ENCODE peak calls at places on chromosomes 12 and 14, in ten cellular contexts. B is lower leg skin; C is pancreas; N is progenitor cell of endocrine pancreas; V is HL-60; G is upper lobe of right lung; Q is psoas muscle; X is AG09309; Y is CD8-positive, alpha-beta T cell; U is stomach. P is an unnamed sample.

GRCh38 chr12:104357431-104357952 is 54.0 kb downstream of the EID3 start:
- DNase-seq in G (peak), Q (no peak), Y (no peak), U (no peak), C (no peak), V (no peak), X (no peak), N (no peak), B (peak), P (no peak)

GRCh38 chr12:65741662-65742480 is 82.4 kb upstream of the HMGA2 start:
- DNase-seq in Y (no peak), N (peak), Q (no peak), G (no peak), V (no peak), U (no peak), C (no peak), B (no peak), X (no peak), P (peak)

GRCh38 chr12:65885312-65885711 is 61.0 kb downstream of the HMGA2 start:
- DNase-seq in V (no peak), G (no peak), C (no peak), N (no peak), X (no peak), B (no peak), U (no peak), Q (no peak), Y (no peak), P (no peak)

GRCh38 chr14:87628129-87628528 is 364.9 kb downstream of the GALC start:
- DNase-seq in Y (no peak), B (no peak), U (no peak), X (no peak), N (no peak), V (no peak), Q (no peak), G (no peak), C (no peak), P (no peak)

GRCh38 chr12:2683283-2684025 is 111.3 kb upstream of the FKBP4 start:
- DNase-seq in U (no peak), V (no peak), Y (no peak), B (peak), N (no peak), G (no peak), X (no peak), C (no peak), Q (no peak), P (peak)

GRCh38 chr12:94710933-94711332 is 60.6 kb upstream of the TMCC3 start:
- DNase-seq in Y (no peak), G (no peak), B (no peak), Q (no peak), X (no peak), C (no peak), N (no peak), U (no peak), V (peak), P (no peak)

GRCh38 chr12:131142891-131143637 is 189.4 kb downstream of the ADGRD1 start:
- DNase-seq in Y (no peak), G (no peak), Q (no peak), C (no peak), V (no peak), N (no peak), B (peak), X (no peak), U (no peak), P (no peak)

GRCh38 chr12:58341791-58342190 is 400.4 kb downstream of the ATP23 start:
- DNase-seq in Q (no peak), C (no peak), V (no peak), B (no peak), Y (no peak), X (no peak), U (no peak), G (no peak), N (no peak), P (no peak)

GRCh38 chr14:72929316-72930080 is 3.2 kb downstream of the DCAF4 start:
- DNase-seq in Q (no peak), X (no peak), V (no peak), Y (no peak), G (no peak), C (no peak), U (no peak), B (peak), N (no peak), P (no peak)

GRCh38 chr12:62866451-62867082 is 68.4 kb downstream of the PPM1H start:
- DNase-seq in G (no peak), C (no peak), Y (no peak), B (no peak), U (no peak), V (no peak), N (no peak), X (peak), Q (no peak), P (no peak)

GRCh38 chr12:78501825-78502224 is 362.7 kb upstream of the SYT1 start:
- DNase-seq in B (no peak), X (no peak), V (no peak), N (no peak), U (no peak), C (no peak), Y (no peak), Q (no peak), G (no peak), P (no peak)

GRCh38 chr12:57236925-57237652 is 7.6 kb downstream of the SHMT2 start:
- DNase-seq in B (no peak), N (no peak), C (no peak), V (no peak), X (no peak), Q (peak), G (no peak), U (no peak), Y (no peak), P (no peak)

GRCh38 chr14:86802726-86803125 is 1190.3 kb downstream of the GALC start:
- DNase-seq in Y (no peak), C (no peak), U (no peak), X (no peak), Q (no peak), N (no peak), G (no peak), V (no peak), B (no peak), P (no peak)

GRCh38 chr14:96081767-96082400 is 42.7 kb downstream of the C14orf132 start:
- DNase-seq in C (no peak), V (no peak), U (no peak), Y (no peak), Q (no peak), X (no peak), G (no peak), N (no peak), B (no peak), P (no peak)

GRCh38 chr12:25866586-25867378 is 91.7 kb upstream of the RASSF8 start:
- DNase-seq in G (no peak), V (no peak), C (no peak), Y (no peak), U (no peak), N (no peak), X (peak), Q (no peak), B (no peak), P (no peak)

GRCh38 chr14:77212933-77213656 is 31.5 kb downstream of the TMEM63C start:
- DNase-seq in X (no peak), Y (no peak), C (peak), U (peak), N (peak), G (peak), V (peak), B (no peak), Q (no peak), P (peak)

GRCh38 chr14:104146651-104147345 is 8.4 kb downstream of the KIF26A start:
- DNase-seq in N (no peak), V (no peak), B (no peak), Q (peak), U (no peak), G (peak), Y (no peak), X (no peak), C (no peak), P (no peak)

GRCh38 chr14:54023027-54023426 is 66.4 kb upstream of the BMP4 start:
- DNase-seq in N (no peak), V (no peak), Q (no peak), G (no peak), C (no peak), X (no peak), Y (no peak), U (no peak), B (no peak), P (no peak)

GRCh38 chr14:54026671-54027070 is 70.0 kb upstream of the BMP4 start:
- DNase-seq in B (no peak), N (no peak), Q (no peak), G (no peak), U (no peak), V (no peak), X (peak), Y (no peak), C (no peak), P (no peak)

DNA sequence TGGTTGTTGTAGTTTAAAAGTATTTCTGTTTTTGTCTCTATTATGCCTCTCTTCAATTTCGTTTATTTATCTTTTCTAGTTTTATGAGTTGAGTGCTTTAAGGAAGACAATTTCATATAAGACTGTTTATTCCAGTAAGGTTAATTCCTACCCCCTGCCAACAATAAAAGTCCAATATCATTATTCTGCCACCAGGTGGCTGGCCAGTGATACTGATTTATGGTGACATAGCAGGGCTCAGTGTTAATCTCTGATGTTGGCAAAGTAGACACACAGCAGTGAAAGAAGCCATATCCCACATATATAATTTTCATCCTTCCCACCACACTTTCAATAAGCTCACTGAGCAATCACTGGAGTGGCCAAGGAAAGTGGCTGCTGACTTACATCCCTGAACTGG is 69.0 kb upstream of the BMP4 start:
- DNase-seq in N (no peak), C (no peak), Y (no peak), V (no peak), B (no peak), X (peak), Q (no peak), G (no peak), U (no peak), P (no peak)
- TF ChIP-seq CTCF in N (peak), C (no peak), Y (no peak), V (no peak), B (no peak), X (peak), Q (no peak), G (peak), U (peak), P (peak)

GRCh38 chr12:124044021-124044420 is 71.0 kb downstream of the ZNF664 start:
- DNase-seq in U (no peak), V (no peak), N (no peak), Y (no peak), Q (no peak), C (no peak), G (no peak), X (no peak), B (no peak), P (no peak)
- TF ChIP-seq CTCF in U (no peak), V (no peak), N (no peak), Y (no peak), Q (no peak), C (no peak), G (no peak), X (no peak), B (no peak), P (no peak)

GRCh38 chr12:54025507-54026393 is 2.5 kb upstream of the HOXC6 start:
- DNase-seq in V (no peak), X (no peak), B (no peak), G (no peak), C (no peak), U (no peak), Y (no peak), Q (no peak), N (no peak), P (no peak)
- TF ChIP-seq CTCF in V (no peak), X (no peak), B (no peak), G (no peak), C (no peak), U (no peak), Y (no peak), Q (no peak), N (no peak), P (no peak)

GRCh38 chr12:113358381-113359132 is at the start of gene PLBD2:
- DNase-seq in Y (peak), Q (peak), C (peak), B (peak), X (peak), U (peak), V (peak), G (peak), N (peak), P (peak)
- TF ChIP-seq CTCF in Y (no peak), Q (no peak), C (no peak), B (no peak), X (no peak), U (no peak), V (no peak), G (no peak), N (peak), P (no peak)

GRCh38 chr12:48952691-48953090 is 4.6 kb downstream of the ARF3 start:
- DNase-seq in V (no peak), G (no peak), U (no peak), B (no peak), C (no peak), Y (no peak), Q (no peak), N (no peak), X (no peak), P (no peak)
- TF ChIP-seq CTCF in V (no peak), G (no peak), U (no peak), B (no peak), C (no peak), Y (no peak), Q (no peak), N (no peak), X (no peak), P (no peak)

GRCh38 chr12:10708862-10709261 is 14.3 kb downstream of the YBX3 start:
- DNase-seq in V (no peak), U (no peak), N (no peak), C (no peak), X (no peak), G (no peak), Y (no peak), Q (no peak), B (no peak), P (no peak)
- TF ChIP-seq CTCF in V (no peak), U (no peak), N (no peak), C (no peak), X (no peak), G (no peak), Y (no peak), Q (no peak), B (no peak), P (no peak)

GRCh38 chr14:36525746-36526099 is 5.7 kb upstream of the NKX2-1 start:
- DNase-seq in G (no peak), Q (no peak), V (no peak), N (no peak), U (no peak), Y (no peak), C (no peak), B (no peak), X (no peak), P (no peak)

GRCh38 chr14:36522347-36522971 is 2.4 kb upstream of the NKX2-1 start:
- DNase-seq in Q (no peak), U (no peak), B (no peak), G (peak), Y (no peak), C (no peak), N (no peak), V (no peak), X (no peak), P (no peak)

GRCh38 chr14:36524874-36525745 is 5.1 kb upstream of the NKX2-1 start:
- DNase-seq in X (no peak), C (no peak), V (no peak), Q (no peak), B (no peak), G (peak), Y (no peak), U (no peak), N (peak), P (peak)

GRCh38 chr14:36522972-36523685 is 3.1 kb upstream of the NKX2-1 start:
- DNase-seq in U (no peak), Q (no peak), G (no peak), C (no peak), X (no peak), V (no peak), B (no peak), Y (no peak), N (no peak), P (no peak)

DNA sequence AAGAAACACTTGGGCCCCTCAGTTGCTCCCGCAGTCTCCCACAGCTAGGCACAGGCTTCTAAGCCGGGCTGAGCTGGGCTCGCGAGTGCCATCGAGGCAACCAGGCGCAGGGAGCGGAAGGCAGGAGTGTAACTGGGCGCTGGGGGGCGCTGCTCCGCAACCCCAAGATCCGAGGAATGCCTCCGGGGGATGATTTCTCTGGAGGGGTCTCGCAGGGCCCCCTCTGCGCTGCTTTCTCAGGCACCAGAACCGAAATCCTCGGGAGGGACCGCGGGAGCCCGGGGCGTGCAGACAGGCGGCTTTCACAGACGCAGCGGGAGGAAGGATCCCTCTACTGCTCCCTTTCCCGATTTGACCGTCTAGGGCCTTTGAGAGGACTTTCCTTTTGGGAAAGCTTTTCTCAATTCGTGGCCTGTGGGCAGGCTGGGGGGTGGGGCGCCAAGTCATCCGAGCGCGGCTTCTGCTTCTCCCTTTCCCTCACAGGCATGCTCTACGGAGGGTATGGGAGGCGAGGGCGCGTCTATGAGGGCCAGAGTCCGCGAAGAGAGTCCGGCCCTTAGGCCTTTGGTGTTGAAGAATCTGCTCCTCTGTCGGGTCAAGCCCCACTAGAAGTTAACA is 4.3 kb upstream of the NKX2-1 start:
- DNase-seq in N (no peak), U (no peak), V (no peak), Y (no peak), C (no peak), G (peak), B (no peak), X (no peak), Q (no peak), P (no peak)
- TF ChIP-seq CTCF in N (peak), U (no peak), V (no peak), Y (no peak), C (no peak), G (peak), B (no peak), X (no peak), Q (peak), P (peak)

GRCh38 chr12:68831272-68831671 is 23.3 kb downstream of the MDM2 start:
- DNase-seq in Q (no peak), N (no peak), C (no peak), G (no peak), Y (no peak), X (no peak), U (no peak), B (no peak), V (no peak), P (no peak)

GRCh38 chr12:68831751-68832503 is 23.9 kb downstream of the MDM2 start:
- DNase-seq in C (no peak), Y (no peak), Q (no peak), U (no peak), B (no peak), V (no peak), X (no peak), N (no peak), G (no peak), P (no peak)

GRCh38 chr12:68833508-68833907 is 25.5 kb downstream of the MDM2 start:
- DNase-seq in Y (no peak), Q (no peak), C (no peak), V (no peak), N (no peak), G (no peak), X (no peak), U (no peak), B (no peak), P (no peak)

GRCh38 chr12:68835333-68835908 is 27.4 kb downstream of the MDM2 start:
- DNase-seq in B (no peak), X (no peak), Y (no peak), U (no peak), C (no peak), V (no peak), G (no peak), Q (no peak), N (no peak), P (no peak)

GRCh38 chr12:68832504-68832867 is 24.5 kb downstream of the MDM2 start:
- DNase-seq in X (no peak), V (no peak), Q (no peak), C (no peak), G (no peak), B (no peak), N (no peak), Y (no peak), U (no peak), P (no peak)
- TF ChIP-seq CTCF in X (no peak), V (no peak), Q (no peak), C (no peak), G (no peak), B (no peak), N (no peak), Y (no peak), U (no peak), P (no peak)

DNA sequence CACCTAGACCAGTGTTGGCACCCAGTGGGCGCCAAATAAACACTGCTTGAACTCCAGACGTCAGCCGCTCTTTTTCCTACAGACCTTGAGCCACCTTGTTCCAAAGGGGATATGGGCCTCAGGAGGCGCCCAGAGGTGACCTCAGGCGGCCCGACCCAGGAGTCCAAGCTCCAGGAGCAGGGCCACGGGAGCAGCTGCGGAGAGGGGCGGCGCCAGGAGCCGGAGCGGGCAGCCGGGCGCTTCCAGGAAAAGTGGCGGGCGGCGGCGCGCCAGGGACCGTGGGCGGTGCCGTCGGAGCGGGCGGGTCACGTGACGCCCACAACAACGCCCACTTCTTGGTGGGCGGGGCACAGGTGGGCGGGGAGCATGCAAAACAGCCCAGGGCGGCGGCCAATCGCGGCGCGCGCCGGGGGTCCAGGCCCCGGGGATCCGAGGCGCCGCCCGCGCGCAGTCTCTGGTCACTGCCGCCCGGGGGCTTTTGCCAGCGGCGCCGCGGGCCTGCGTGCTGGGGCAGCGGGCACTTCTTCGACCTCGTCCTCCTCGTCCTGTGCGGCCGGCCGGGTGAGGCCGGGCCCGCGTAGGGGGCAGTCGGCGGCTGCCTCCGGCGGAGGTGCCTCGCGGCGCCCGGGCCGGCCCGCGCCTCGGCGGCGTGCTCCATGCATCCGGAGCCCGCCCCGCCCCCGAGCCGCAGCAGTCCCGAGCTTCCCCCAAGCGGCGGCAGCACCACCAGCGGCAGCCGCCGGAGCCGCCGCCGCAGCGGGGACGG is at the start of gene ORAI1:
- DNase-seq in B (peak), C (peak), V (peak), G (peak), N (peak), U (peak), Y (peak), X (no peak), Q (peak), P (peak)
- TF ChIP-seq CTCF in B (no peak), C (no peak), V (no peak), G (no peak), N (peak), U (no peak), Y (no peak), X (no peak), Q (peak), P (no peak)

P was measured in mesothelial cell of epicardium.